ENCODE peak calls at places on chromosome 20, in five cellular contexts. S is H1, Z is mesenchymal stem cell, K is trophoblast cell, A is neuronal stem cell. X is an unnamed sample.

GRCh38 chr20:57843941-57844625 is 134.3 kb upstream of the PMEPA1 start:
- DNase-seq in S (no peak), Z (no peak), K (no peak), A (no peak), X (no peak)

GRCh38 chr20:42889517-42889916 is 300.2 kb downstream of the PTPRT start:
- DNase-seq in S (no peak), Z (no peak), K (peak; percentile 4), A (no peak), X (no peak)

GRCh38 chr20:11992426-11992825 is 74.7 kb downstream of the BTBD3 start:
- DNase-seq in S (no peak), Z (no peak), K (no peak), A (no peak), X (no peak)

GRCh38 chr20:24497851-24498250 is 28.4 kb downstream of the SYNDIG1 start:
- DNase-seq in S (no peak), Z (no peak), K (no peak), A (no peak), X (peak; percentile 33)

GRCh38 chr20:18623156-18623555 is 35.3 kb downstream of the DTD1 start:
- DNase-seq in S (no peak), Z (no peak), K (no peak), A (no peak), X (no peak)

GRCh38 chr20:23136893-23137745 is 51.0 kb upstream of the CD93 start:
- DNase-seq in S (no peak), Z (no peak), K (peak; percentile 86), A (no peak), X (no peak)

GRCh38 chr20:46494077-46494476 is 19.3 kb downstream of the ZNF334 start:
- DNase-seq in S (no peak), Z (no peak), K (no peak), A (no peak), X (no peak)

GRCh38 chr20:2708073-2708415 is 15.5 kb downstream of the EBF4 start:
- DNase-seq in S (no peak), Z (no peak), K (no peak), A (no peak), X (no peak)

GRCh38 chr20:44701116-44701865 is 13.9 kb upstream of the CCN5 start:
- DNase-seq in S (peak; percentile 64), Z (peak; percentile 44), K (no peak), A (no peak), X (peak; percentile 19)

GRCh38 chr20:57688864-57689263 is 21.0 kb downstream of the PMEPA1 start:
- DNase-seq in S (no peak), Z (no peak), K (no peak), A (no peak), X (no peak)

GRCh38 chr20:32972181-32973076 is 31.8 kb downstream of the SUN5 start:
- DNase-seq in S (peak; percentile 46), Z (no peak), K (peak; percentile 18), A (no peak), X (no peak)

GRCh38 chr20:50930139-50931047 is 844 bp downstream of the ADNP start:
- DNase-seq in S (no peak), Z (no peak), K (peak; percentile 46), A (peak; percentile 24), X (no peak)

GRCh38 chr20:35768731-35769664 is 2.8 kb upstream of the PHF20 start:
- DNase-seq in S (peak; percentile 76), Z (peak; percentile 99), K (peak; percentile 89), A (peak; percentile 61), X (peak; percentile 98)

GRCh38 chr20:60238992-60239655 is 280.9 kb downstream of the CDH26 start:
- DNase-seq in S (no peak), Z (no peak), K (no peak), A (no peak), X (no peak)

GRCh38 chr20:31715766-31716165 is 6.9 kb downstream of the BCL2L1 start:
- DNase-seq in S (no peak), Z (no peak), K (no peak), A (no peak), X (no peak)

GRCh38 chr20:35615667-35616464 is at the start of gene SPAG4:
- DNase-seq in S (peak; percentile 100), Z (peak; percentile 83), K (peak; percentile 83), A (peak; percentile 98), X (peak; percentile 78)

GRCh38 chr20:610130-611046 is at the start of gene TCF15:
- DNase-seq in S (peak; percentile 81), Z (no peak), K (no peak), A (peak; percentile 70), X (no peak)

GRCh38 chr20:13567663-13568062 is 71.1 kb downstream of the TASP1 start:
- DNase-seq in S (no peak), Z (no peak), K (no peak), A (no peak), X (no peak)

GRCh38 chr20:35344354-35344837 is 52.2 kb upstream of the FAM83C start:
- DNase-seq in S (no peak), Z (peak; percentile 91), K (no peak), A (no peak), X (peak; percentile 96)

GRCh38 chr20:15836634-15837033 is 736.6 kb downstream of the KIF16B start:
- DNase-seq in S (no peak), Z (no peak), K (no peak), A (no peak), X (no peak)

GRCh38 chr20:47725248-47725973 is 59.9 kb downstream of the SULF2 start:
- DNase-seq in S (peak; percentile 85), Z (peak; percentile 79), K (peak; percentile 93), A (peak; percentile 87), X (peak; percentile 73)

GRCh38 chr20:11976966-11977365 is 59.3 kb downstream of the BTBD3 start:
- DNase-seq in S (no peak), Z (peak; percentile 4), K (no peak), A (no peak), X (no peak)

GRCh38 chr20:17171750-17172149 is 55.1 kb upstream of the PCSK2 start:
- DNase-seq in S (no peak), Z (no peak), K (no peak), A (no peak), X (no peak)

GRCh38 chr20:46558511-46558959 is 8.1 kb upstream of the OCSTAMP start:
- DNase-seq in S (no peak), Z (peak; percentile 77), K (peak; percentile 42), A (no peak), X (peak; percentile 98)

DNA sequence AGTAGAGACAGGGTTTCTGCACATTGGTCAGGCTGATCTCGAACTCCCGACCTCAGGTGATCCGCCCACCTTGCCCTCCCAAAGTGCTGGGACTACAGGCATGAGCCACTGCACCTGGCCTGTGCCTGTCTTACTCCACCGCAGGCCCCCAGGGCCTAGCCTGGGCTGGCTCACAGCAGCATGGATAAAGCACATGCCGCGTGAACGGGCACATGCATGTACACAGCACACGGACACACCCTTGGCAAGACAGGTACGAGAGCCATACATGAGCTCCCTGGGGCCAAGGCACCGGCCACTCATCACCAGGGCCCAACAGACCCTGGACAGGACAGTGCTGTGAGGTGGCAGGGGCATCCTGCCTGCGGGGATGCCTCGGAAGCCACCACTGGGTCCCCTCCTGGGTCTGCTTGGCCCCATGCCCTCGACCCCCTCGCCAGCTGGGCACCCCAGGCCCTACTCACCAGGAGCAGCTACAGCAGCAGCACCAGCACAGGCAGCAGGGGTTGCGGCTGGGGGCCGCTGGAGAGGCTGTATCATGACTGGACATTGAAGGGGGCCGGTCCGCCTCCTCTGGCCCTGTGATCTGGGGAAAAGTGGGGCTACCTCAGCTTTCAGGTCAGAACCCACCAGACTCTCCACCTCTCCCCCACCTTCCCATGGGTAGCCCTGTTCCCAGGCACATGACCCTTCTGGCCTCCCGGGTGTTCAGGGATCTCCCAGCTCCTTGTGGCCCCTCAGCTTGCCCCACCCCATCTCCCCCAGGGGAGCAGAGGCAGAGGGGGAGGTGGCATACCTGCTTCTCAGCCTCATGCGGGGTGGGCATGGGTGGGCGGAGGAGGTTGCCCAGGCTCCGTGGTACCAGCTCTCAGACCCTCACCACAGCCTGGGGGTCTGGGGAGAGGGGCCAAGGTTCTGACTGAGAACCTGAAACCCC is 3.0 kb downstream of the RGS19 start:
- DNase-seq in S (no peak), Z (no peak), K (no peak), A (no peak), X (no peak)
- H3K4me3 ChIP-seq in S (no peak overlapping the region), Z (no peak overlapping the region), K (no peak overlapping the region), A (no peak overlapping the region), X (no peak overlapping the region)

GRCh38 chr20:56572178-56572577 is 39.1 kb downstream of the FAM209B start:
- DNase-seq in S (no peak), Z (peak; percentile 6), K (peak; percentile 50), A (no peak), X (no peak)

GRCh38 chr20:56570832-56571231 is 37.8 kb downstream of the FAM209B start:
- DNase-seq in S (no peak), Z (no peak), K (no peak), A (no peak), X (no peak)

DNA sequence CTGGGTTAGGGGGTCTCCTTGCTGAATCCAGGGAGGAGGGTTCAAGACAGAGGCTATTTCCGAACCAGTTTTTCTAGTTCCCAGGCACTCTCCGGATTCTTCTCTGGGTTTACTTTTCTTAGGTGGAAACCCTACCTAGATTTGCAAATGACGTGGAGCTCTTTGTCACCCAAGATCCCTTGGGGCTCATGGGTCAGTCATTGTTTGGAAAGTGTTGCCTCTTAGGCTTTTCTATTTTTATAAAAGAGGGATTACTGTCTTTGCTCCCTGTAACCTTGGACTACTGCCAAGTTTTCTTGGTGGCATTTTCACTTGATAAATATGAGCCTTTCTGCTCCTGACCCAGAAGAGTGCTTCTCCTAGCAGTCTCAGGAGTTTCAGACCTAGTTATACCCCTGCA is 33.6 kb downstream of the FAM209B start:
- DNase-seq in S (no peak), Z (no peak), K (peak; percentile 37), A (no peak), X (no peak)
- H2AFZ ChIP-seq in S (no peak overlapping the region), Z (no peak overlapping the region), K (peak overlapping the region; percentile 24), A (no peak overlapping the region), X (no peak overlapping the region)

DNA sequence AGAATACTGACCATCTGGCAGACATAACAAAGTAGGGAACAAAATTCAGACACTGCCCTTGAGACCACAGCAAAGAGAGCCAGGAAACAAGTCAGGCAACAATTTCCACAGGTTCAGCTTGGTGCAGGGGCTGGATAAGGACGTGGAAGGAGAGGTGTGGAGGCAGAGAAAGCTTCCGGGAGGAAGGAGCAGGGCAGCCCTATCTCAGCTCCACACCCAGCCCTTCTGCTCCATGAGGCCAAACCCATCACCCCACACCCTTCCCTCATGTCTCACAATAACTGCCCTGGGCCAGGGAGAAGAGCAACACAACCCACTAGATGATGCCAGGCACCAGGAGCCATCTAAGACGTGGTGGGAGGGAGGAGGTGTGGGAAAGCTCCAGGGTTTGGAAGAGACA is 5.8 kb downstream of the SNHG17 start:
- DNase-seq in S (no peak), Z (no peak), K (no peak), A (no peak), X (no peak)
- H3K79me1 ChIP-seq in S (peaks cover 43% of the 10 kb centered on the region), Z (peaks cover 21% of the 10 kb centered on the region), K (no peaks in the 10 kb centered on the region), A (peaks cover 24% of the 10 kb centered on the region), X (peaks cover 28% of the 10 kb centered on the region)

GRCh38 chr20:21713901-21714296 is 8.4 kb downstream of the PAX1 start:
- DNase-seq in S (no peak), Z (no peak), K (no peak), A (no peak), X (no peak)
- H3K4me3 ChIP-seq in S (peak overlapping the region; percentile 27), Z (no peak overlapping the region), K (no peak overlapping the region), A (no peak overlapping the region), X (no peak overlapping the region)